ENCODE peak calls at places on chromosomes 3 and 15, in six cellular contexts. G is CD8-positive, alpha-beta memory T cell; M is mesendoderm; P is cardiac muscle cell; H is Karpas-422; N is left ventricle myocardium inferior. A is an unnamed sample. For H3K4me1, the result is how much of the 10 kb centered on the place peaks cover.

GRCh38 chr3:141959921-141960554 is 83.6 kb downstream of the ATP1B3 start:
- DNase-seq in G (no peak), M (no peak), P (peak), H (no peak), N (no peak), A (peak)

GRCh38 chr3:146626384-146627122 is 21.4 kb upstream of the PLSCR5 start:
- DNase-seq in G (no peak), M (peak), P (no peak), H (no peak), N (no peak), A (no peak)

GRCh38 chr3:133506215-133506901 is 67.1 kb upstream of the CDV3 start:
- DNase-seq in G (no peak), M (no peak), P (no peak), H (peak), N (no peak), A (no peak)

GRCh38 chr3:113912551-113913246 is 35.1 kb upstream of the ZDHHC23 start:
- DNase-seq in G (no peak), M (peak), P (peak), H (peak), N (no peak), A (peak)

GRCh38 chr15:73838795-73839565 is 34.4 kb upstream of the TBC1D21 start:
- DNase-seq in G (no peak), M (no peak), P (peak), H (no peak), N (peak), A (no peak)

GRCh38 chr3:174953068-174953467 is 93.9 kb downstream of the NAALADL2 start:
- DNase-seq in G (no peak), M (no peak), P (no peak), H (no peak), N (no peak), A (no peak)

GRCh38 chr15:35126236-35126635 is 41.1 kb upstream of the NANOGP8 start:
- DNase-seq in G (no peak), M (peak), P (no peak), H (no peak), N (no peak), A (no peak)

GRCh38 chr15:71685420-71685993 is 124.8 kb upstream of the NR2E3 start:
- DNase-seq in G (no peak), M (no peak), P (no peak), H (no peak), N (no peak), A (no peak)

GRCh38 chr3:168040624-168041208 is 55.0 kb downstream of the GOLIM4 start:
- DNase-seq in G (no peak), M (peak), P (peak), H (peak), N (no peak), A (peak)

GRCh38 chr3:51386159-51386851 is 1.2 kb downstream of the MANF start:
- DNase-seq in G (no peak), M (no peak), P (no peak), H (no peak), N (no peak), A (peak)
- H3K4me1 ChIP-seq in G (half or more), M (under half), P (under half), H (half or more), N (half or more), A (under half)

DNA sequence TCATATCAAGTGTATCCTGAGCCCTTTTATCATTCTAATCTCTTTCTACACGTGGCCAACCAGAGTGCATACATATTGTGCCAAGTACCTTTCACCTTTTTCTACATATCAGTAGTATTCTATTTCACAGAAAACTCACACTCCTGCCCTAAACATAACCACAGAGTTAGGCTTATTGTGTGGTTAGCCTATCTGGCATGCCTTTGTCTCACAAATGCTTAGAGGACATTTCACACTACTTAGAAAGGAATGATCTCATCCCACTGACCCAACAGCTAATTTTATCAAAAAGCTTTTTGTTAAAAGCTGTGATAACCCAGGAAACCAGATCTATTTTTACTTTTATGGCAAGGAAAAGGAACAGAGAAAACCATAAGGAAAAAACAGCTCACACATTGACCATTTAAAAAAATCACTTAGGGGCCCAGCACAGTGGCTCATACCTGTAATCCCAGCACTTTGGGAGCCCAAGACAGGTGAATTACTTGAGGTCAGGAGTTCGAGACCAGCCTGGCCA is 17.8 kb upstream of the MAP4 start:
- DNase-seq in G (no peak), M (peak), P (peak), H (no peak), N (no peak), A (peak)
- H3K4me1 ChIP-seq in G (under half), M (under half), P (under half), H (under half), N (half or more), A (under half)

DNA sequence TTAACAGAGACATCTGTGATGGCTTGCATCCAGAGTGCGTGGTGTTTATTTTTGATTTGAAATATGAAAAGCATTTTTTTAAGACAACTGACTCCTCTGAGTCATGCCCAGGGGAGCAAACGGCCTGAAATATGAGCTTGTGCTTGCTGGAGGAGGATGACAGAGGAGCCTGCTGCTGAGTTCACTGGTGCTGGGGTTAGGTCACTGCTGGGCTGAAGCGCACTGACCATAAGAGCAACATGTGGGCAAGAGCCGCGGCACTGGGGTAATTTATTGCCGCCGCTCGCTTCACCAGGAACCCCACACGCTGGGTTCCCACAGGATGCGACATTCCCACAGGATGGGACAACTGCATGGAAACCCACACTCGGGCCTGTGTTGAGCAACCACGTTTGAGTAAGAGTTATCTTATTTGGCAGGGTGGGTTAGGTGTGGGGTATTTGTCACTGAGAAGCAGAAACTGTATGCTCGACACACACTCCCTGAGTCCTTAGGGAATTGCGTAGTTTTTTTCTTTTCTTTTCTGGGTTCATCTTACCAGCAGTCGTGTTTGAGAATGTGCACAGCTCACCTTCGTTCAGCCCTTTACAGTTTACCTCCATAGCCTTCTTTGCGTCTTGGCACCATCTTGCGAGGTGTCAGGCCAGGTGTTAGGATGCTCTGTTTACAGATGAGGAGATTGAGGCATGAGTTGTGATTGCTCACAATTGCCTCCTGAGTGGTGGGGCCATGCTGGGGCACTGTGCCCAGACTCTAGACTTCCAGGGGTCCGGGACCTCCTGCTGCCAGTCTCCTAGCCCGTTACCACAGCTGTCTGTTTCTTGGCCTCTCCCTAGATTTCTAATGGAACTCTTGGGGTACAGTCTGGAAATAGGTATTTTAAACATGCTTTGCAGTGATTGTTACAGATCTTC is 60.4 kb downstream of the SMAD3 start:
- DNase-seq in G (no peak), M (no peak), P (peak), H (no peak), N (peak), A (peak)
- H3K4me1 ChIP-seq in G (under half), M (under half), P (under half), H (under half), N (half or more), A (under half)

DNA sequence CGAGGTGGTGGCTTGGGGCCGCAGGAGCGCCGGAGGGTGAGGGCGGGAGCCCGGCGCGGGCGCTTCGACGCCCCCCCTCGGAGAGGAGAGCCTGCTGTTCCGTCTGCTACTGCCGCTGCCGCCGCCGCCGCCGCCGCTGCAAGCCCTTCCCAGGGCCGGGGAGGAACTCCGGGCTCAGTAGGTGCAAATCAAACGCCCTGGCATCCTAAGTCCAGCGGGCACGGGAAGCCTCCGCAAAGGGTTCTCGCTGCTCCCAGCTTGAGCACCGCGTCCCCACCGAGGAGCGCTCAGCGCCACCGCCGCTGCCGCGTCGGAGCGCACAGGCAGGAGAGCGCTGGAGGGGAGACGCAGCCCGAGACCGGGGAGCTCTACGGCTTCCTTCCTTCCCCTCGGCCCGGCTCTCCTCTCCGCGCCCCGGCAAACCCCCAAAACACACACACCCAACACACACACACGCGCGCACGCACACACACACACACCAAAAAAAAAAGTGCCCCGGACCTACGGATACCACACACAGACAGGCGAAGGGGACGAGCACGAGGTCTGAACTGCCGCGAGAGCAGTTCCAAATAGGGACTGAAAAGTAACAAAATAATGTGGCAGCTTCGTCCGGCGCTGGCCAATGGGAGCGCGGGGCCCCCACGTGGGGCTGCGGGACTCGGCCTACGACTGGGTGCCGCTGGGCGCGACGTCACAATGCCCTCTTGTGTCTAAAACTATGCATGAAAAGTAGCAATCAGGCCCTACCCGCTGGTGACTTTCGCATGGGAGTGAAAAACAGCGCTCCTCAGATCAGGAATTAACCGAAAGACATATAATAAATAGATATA is at the start of gene TLE3:
- DNase-seq in G (peak), M (peak), P (peak), H (peak), N (peak), A (peak)
- H3K4me1 ChIP-seq in G (half or more), M (under half), P (under half), H (half or more), N (half or more), A (under half)

DNA sequence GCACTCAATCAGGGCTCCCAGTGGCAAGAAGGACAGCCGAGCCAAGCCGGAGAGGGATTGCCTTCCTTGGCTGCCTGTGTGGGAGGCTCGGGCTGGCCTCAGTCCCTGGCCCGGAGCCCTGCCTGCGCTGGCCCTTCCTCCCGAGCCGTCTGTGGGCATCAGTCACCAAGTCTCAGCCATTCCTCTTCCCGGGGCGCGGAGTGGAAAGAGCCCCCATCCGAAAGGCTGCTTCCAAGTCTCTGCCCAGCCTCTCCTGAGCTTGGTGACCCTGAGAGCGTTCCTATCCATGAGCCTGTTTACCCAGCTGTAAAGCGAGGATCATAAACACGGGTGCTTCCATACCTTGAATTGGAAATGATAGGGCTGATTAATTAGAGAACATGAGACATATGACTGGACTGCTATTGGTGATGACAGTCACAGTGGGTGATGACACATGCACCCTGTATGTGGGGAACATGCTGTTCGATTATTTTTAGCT is 59.1 kb upstream of the TLE3 start:
- DNase-seq in G (no peak), M (no peak), P (peak), H (no peak), N (peak), A (peak)
- H3K4me1 ChIP-seq in G (under half), M (under half), P (under half), H (under half), N (half or more), A (under half)

GRCh38 chr3:122984650-122985049 is 42.9 kb downstream of the SEMA5B start:
- DNase-seq in G (no peak), M (no peak), P (no peak), H (no peak), N (no peak), A (no peak)
- H3K4me1 ChIP-seq in G (under half), M (under half), P (under half), H (under half), N (under half), A (under half)

GRCh38 chr3:173745952-173746682 is 348.6 kb downstream of the NLGN1 start:
- DNase-seq in G (no peak), M (peak), P (peak), H (no peak), N (no peak), A (peak)
- H3K4me1 ChIP-seq in G (under half), M (under half), P (under half), H (under half), N (under half), A (under half)

GRCh38 chr3:127820871-127821853 is 1.2 kb downstream of the MGLL start:
- DNase-seq in G (no peak), M (no peak), P (no peak), H (peak), N (peak), A (peak)

GRCh38 chr3:127820221-127820870 is 2.0 kb downstream of the MGLL start:
- DNase-seq in G (no peak), M (no peak), P (peak), H (peak), N (no peak), A (peak)

GRCh38 chr3:127823590-127823857 is 1.2 kb upstream of the MGLL start:
- DNase-seq in G (no peak), M (no peak), P (no peak), H (no peak), N (no peak), A (no peak)

GRCh38 chr3:127822836-127823589 is 698 bp upstream of the MGLL start:
- DNase-seq in G (no peak), M (no peak), P (peak), H (peak), N (peak), A (peak)

DNA sequence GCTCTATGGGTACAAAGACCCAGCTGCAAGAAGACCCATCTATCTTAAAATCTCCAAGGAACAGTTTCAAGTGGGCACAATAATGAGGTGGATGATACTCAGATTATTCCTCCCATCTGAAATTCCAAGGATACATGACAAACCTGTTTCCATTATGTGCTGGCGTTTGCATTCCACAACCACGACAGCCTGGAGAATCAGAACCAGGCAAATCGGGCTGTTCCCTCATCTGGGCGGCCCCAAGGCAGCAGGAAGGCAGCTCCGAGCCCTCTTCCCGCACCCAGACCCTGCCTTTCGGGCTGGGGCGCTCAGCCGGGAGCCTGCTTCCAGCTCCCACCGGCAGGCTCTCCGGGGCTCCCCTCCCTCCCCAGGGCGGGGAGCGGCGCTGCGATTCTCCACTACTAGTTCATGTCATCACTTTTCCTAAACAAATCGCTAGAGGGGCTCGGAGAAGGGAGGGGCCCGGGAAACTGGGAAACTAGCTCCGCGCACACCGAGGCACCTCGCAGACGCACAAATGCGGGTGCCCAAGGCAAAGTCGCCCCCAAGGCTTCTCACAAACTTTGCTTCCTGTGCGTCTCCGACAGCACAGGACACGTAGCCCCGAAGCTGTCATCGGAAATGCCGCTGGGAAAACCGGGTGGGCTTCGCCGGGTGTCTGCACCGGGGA is at the start of gene MGLL:
- DNase-seq in G (no peak), M (peak), P (peak), H (peak), N (peak), A (peak)
- H3K4me1 ChIP-seq in G (under half), M (under half), P (under half), H (half or more), N (half or more), A (under half)

DNA sequence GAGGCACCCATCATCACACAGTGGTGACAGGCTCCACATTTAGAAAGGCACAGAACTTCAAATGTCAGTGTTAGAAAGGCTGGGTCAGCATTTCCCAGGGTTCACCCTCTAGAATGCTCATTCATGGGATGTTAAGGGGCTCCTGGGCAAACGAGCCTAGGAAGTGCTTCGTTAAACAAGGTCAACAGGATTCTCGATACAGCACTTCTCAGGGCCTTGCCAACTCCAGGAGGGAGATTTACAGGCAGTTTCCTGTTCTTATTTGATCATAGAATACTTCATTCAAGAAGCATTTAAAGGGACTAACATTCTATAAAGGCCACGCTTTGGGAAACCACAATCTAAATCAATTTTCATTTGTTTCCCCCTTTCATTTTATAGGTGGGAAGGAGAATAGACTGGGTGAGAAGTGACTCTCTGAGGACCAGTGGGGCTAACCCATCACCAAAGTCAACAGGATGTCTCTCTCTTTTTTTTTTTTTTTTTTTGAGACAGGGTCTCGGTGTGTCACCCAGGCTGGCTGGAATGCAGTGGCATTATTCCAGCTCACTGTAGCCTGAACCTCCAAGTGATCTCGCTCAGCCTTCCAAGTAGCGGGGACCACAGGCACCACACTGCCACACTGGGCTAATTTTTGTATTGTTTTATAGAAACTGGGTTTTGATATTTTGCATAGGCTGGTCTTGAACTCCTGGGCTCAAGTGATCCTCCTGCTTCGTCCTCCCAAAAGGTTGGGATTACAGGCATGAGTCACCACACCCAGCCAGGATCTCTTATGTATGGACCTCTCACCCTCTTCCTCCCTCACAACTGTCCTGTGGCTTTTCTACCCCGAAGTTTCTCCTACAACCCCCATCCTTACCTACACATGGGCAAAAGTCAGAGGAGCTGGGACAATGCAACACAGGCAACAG is 14.1 kb downstream of the IGDCC4 start:
- DNase-seq in G (no peak), M (no peak), P (peak), H (no peak), N (no peak), A (peak)
- H3K4me1 ChIP-seq in G (under half), M (under half), P (under half), H (under half), N (under half), A (under half)

GRCh38 chr3:37907371-37907770 is 45.7 kb downstream of the CTDSPL start:
- DNase-seq in G (no peak), M (no peak), P (no peak), H (no peak), N (no peak), A (no peak)

GRCh38 chr3:37906734-37907282 is 45.1 kb downstream of the CTDSPL start:
- DNase-seq in G (no peak), M (no peak), P (no peak), H (no peak), N (no peak), A (no peak)

GRCh38 chr3:37905346-37905745 is 43.7 kb downstream of the CTDSPL start:
- DNase-seq in G (no peak), M (no peak), P (no peak), H (no peak), N (no peak), A (no peak)

GRCh38 chr3:37904614-37905047 is 43.0 kb downstream of the CTDSPL start:
- DNase-seq in G (no peak), M (peak), P (peak), H (no peak), N (no peak), A (peak)

GRCh38 chr3:37905987-37906674 is 44.5 kb downstream of the CTDSPL start:
- DNase-seq in G (no peak), M (no peak), P (peak), H (no peak), N (no peak), A (peak)
- H3K4me1 ChIP-seq in G (under half), M (under half), P (under half), H (under half), N (half or more), A (under half)